ENCODE peak calls at places on chromosome 1, in nine cellular contexts. O, Y, U, Z, N, E, W, V and P are unnamed samples.

GRCh38 chr1:31843506-31843905 is 27.7 kb upstream of the SPOCD1 start:
- DNase-seq in Z (no peak), N (no peak), V (no peak), Y (no peak), O (no peak), W (peak), E (no peak), U (no peak), P (no peak)

GRCh38 chr1:110056776-110057175 is 13.7 kb downstream of the ALX3 start:
- DNase-seq in W (peak), V (no peak), U (no peak), N (no peak), Z (no peak), Y (no peak), O (no peak), E (no peak), P (peak)

GRCh38 chr1:167564592-167564991 is 11.0 kb upstream of the CREG1 start:
- DNase-seq in E (no peak), Y (no peak), V (no peak), O (no peak), N (no peak), W (peak), Z (no peak), U (no peak), P (no peak)

GRCh38 chr1:222777977-222778376 is 36.9 kb upstream of the DISP1 start:
- DNase-seq in Z (no peak), W (peak), U (no peak), E (no peak), V (no peak), N (no peak), Y (peak), O (no peak), P (no peak)

GRCh38 chr1:44684525-44684924 is 10.0 kb downstream of the ARMH1 start:
- DNase-seq in N (no peak), Z (no peak), O (no peak), V (no peak), E (no peak), U (no peak), W (no peak), Y (no peak), P (no peak)

GRCh38 chr1:208088319-208088718 is 155.9 kb downstream of the PLXNA2 start:
- DNase-seq in E (no peak), W (no peak), U (no peak), V (no peak), N (no peak), O (no peak), Z (no peak), Y (no peak), P (no peak)

GRCh38 chr1:117967900-117968299 is 38.4 kb downstream of the WDR3 start:
- DNase-seq in V (no peak), Z (no peak), O (no peak), N (no peak), Y (no peak), W (peak), U (no peak), E (no peak), P (no peak)

GRCh38 chr1:155698382-155699038 is 9.6 kb downstream of the DAP3 start:
- DNase-seq in W (peak), O (no peak), U (no peak), V (no peak), N (no peak), E (no peak), Z (no peak), Y (no peak), P (no peak)

GRCh38 chr1:115545791-115546733 is 95.7 kb upstream of the VANGL1 start:
- DNase-seq in Y (peak), Z (no peak), W (peak), O (no peak), E (peak), U (no peak), V (peak), N (peak), P (peak)

GRCh38 chr1:169585184-169585583 is 1.1 kb downstream of the F5 start:
- DNase-seq in V (no peak), U (no peak), Y (no peak), E (no peak), W (no peak), N (no peak), Z (no peak), O (no peak), P (no peak)

GRCh38 chr1:178530520-178530919 is 17.6 kb downstream of the TEX35 start:
- DNase-seq in Z (no peak), O (no peak), Y (no peak), U (no peak), V (no peak), W (no peak), E (no peak), N (no peak), P (no peak)

GRCh38 chr1:203152158-203153034 is 23.2 kb downstream of the MYBPH start:
- DNase-seq in N (no peak), Z (no peak), Y (peak), O (no peak), W (peak), E (no peak), U (no peak), V (no peak), P (no peak)

GRCh38 chr1:60988827-60989363 is 93.5 kb upstream of the NFIA start:
- DNase-seq in V (no peak), O (no peak), Z (no peak), Y (no peak), E (no peak), W (no peak), N (no peak), U (no peak), P (no peak)